ENCODE peak calls at places on chromosomes 2 and 18, in four cellular contexts. P is SK-N-SH, Q is K562, W is H1. G is an unnamed sample.

GRCh38 chr2:40364143-40364903 is 87.6 kb downstream of the SLC8A1 start:
- DNase-seq in P (no peak), Q (no peak), W (no peak), G (no peak)

GRCh38 chr2:46481541-46482193 is 2.3 kb downstream of the TMEM247 start:
- DNase-seq in Q (no peak), P (no peak), W (no peak), G (no peak)

GRCh38 chr2:232875256-232876070 is 5.4 kb downstream of the SNORC start:
- DNase-seq in W (no peak), Q (no peak), P (peak), G (no peak)

GRCh38 chr2:113117594-113118262 is 9.7 kb upstream of the IL1RN start:
- DNase-seq in P (no peak), Q (peak), W (no peak), G (no peak)

GRCh38 chr2:127515383-127515915 is 10.8 kb downstream of the IWS1 start:
- DNase-seq in Q (no peak), P (no peak), W (no peak), G (no peak)

GRCh38 chr2:157471078-157471477 is 27.2 kb upstream of the CYTIP start:
- DNase-seq in W (no peak), Q (no peak), P (no peak), G (no peak)

GRCh38 chr2:70541481-70542020 is 12.1 kb downstream of the TGFA start:
- DNase-seq in P (no peak), Q (no peak), W (no peak), G (no peak)

GRCh38 chr2:32136097-32136496 is 29.6 kb upstream of the SLC30A6 start:
- DNase-seq in P (no peak), W (no peak), Q (no peak), G (no peak)

GRCh38 chr2:127067620-127068350 is 39.2 kb downstream of the BIN1 start:
- DNase-seq in W (peak), P (peak), Q (peak), G (peak)

GRCh38 chr2:241983571-241984270 is 114.2 kb downstream of the RTP5 start:
- DNase-seq in W (no peak), Q (no peak), P (no peak), G (no peak)

GRCh38 chr2:197179744-197180498 is 130.7 kb downstream of the ANKRD44 start:
- DNase-seq in Q (no peak), P (peak), W (no peak), G (no peak)

GRCh38 chr2:232878855-232879617 is 9.0 kb downstream of the SNORC start:
- DNase-seq in P (peak), Q (no peak), W (no peak), G (no peak)

GRCh38 chr18:59556265-59556664 is 141.0 kb downstream of the CCBE1 start:
- DNase-seq in W (no peak), Q (no peak), P (peak), G (no peak)

GRCh38 chr2:215685218-215685962 is 249.5 kb upstream of the FN1 start:
- DNase-seq in P (no peak), Q (no peak), W (no peak), G (no peak)

GRCh38 chr2:152706477-152707020 is 10.7 kb downstream of the PRPF40A start:
- DNase-seq in W (no peak), Q (no peak), P (no peak), G (no peak)

GRCh38 chr18:60090170-60090569 is 190.4 kb downstream of the PMAIP1 start:
- DNase-seq in Q (no peak), P (no peak), W (no peak), G (no peak)

GRCh38 chr2:164785447-164785846 is 56.2 kb downstream of the COBLL1 start:
- DNase-seq in P (no peak), Q (no peak), W (no peak), G (no peak)

GRCh38 chr2:136255648-136256461 is 137.9 kb upstream of the CXCR4 start:
- DNase-seq in W (no peak), Q (no peak), P (no peak), G (no peak)

GRCh38 chr2:11073791-11074190 is 81.5 kb upstream of the SLC66A3 start:
- DNase-seq in Q (no peak), P (no peak), W (no peak), G (no peak)

GRCh38 chr18:48934708-48935432 is 15.9 kb downstream of the SMAD7 start:
- DNase-seq in Q (no peak), P (no peak), W (no peak), G (no peak)

GRCh38 chr18:13051950-13052349 is 60.8 kb downstream of the CEP192 start:
- DNase-seq in Q (no peak), P (no peak), W (no peak), G (no peak)

GRCh38 chr2:86468162-86469033 is 27.2 kb downstream of the KDM3A start:
- DNase-seq in W (no peak), P (no peak), Q (no peak), G (no peak)

GRCh38 chr18:2920546-2921343 is 73.9 kb downstream of the EMILIN2 start:
- DNase-seq in Q (no peak), P (no peak), W (no peak), G (no peak)

GRCh38 chr18:49859725-49860124 is 46.4 kb upstream of the ACAA2 start:
- DNase-seq in W (no peak), Q (no peak), P (no peak), G (no peak)

GRCh38 chr2:43127208-43127940 is 99.0 kb downstream of the ZFP36L2 start:
- DNase-seq in Q (peak), W (peak), P (peak), G (peak)

GRCh38 chr2:86223098-86223681 is 23.9 kb downstream of the MRPL35 start:
- DNase-seq in P (peak), W (no peak), Q (no peak), G (no peak)

GRCh38 chr18:9285604-9286003 is 49.0 kb upstream of the TWSG1 start:
- DNase-seq in W (no peak), P (no peak), Q (no peak), G (no peak)

DNA sequence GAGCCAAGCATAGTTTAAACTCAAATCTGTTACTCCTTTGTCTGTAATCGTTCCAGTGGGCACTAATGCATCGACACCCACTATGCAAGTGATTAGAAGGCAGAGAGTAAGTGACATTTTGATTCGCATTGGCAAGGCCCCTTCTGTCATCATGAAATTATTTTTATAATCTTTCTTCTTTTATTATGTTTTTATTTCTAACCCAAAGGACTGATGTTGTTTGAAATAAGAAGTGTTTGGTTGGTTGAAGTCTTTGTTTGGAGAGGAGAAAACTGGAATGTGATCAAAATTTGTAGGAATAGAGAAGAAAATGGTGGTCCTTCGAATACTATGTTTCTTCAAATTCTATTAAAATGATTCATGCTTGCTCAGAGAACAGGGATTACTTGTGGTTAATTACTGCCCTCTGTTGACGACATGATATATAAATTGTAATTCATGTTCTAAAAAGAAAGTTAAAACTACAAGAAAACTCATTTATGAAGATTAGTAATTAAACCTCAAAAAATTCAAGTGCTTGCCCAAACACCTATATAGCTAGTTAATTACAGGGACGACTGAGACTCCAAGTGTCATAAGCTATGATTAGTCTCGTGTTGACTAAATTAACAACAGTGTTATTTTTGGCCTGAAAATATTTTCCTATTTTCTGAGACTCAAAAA is 26.4 kb upstream of the TFPI start:
- DNase-seq in Q (peak), P (peak), W (no peak), G (no peak)
- TF ChIP-seq TEAD4 in Q (no peak), P (peak), W (no peak), G (no peak)

DNA sequence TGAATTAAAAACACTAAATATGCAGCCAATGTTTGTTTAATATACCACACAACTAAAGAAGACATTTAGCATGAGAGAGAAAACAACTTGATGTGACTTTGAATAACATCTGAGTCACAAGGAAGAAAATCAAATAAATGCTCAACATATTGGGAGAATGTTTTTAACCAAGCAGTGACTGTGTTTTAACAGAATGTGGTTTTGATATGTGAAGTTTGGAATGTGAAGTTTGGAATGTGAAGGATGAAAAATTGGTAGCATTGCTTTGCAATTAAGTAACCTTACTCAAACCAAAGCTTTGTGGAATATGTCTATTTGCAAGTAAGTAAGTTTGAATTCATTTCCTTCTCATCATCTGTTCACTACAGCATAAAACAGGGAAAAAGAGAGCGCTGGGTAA is 128.2 kb upstream of the DNAJC10 start:
- DNase-seq in Q (no peak), P (no peak), W (no peak), G (no peak)
- TF ChIP-seq TEAD4 in Q (no peak), P (peak), W (no peak), G (no peak)

DNA sequence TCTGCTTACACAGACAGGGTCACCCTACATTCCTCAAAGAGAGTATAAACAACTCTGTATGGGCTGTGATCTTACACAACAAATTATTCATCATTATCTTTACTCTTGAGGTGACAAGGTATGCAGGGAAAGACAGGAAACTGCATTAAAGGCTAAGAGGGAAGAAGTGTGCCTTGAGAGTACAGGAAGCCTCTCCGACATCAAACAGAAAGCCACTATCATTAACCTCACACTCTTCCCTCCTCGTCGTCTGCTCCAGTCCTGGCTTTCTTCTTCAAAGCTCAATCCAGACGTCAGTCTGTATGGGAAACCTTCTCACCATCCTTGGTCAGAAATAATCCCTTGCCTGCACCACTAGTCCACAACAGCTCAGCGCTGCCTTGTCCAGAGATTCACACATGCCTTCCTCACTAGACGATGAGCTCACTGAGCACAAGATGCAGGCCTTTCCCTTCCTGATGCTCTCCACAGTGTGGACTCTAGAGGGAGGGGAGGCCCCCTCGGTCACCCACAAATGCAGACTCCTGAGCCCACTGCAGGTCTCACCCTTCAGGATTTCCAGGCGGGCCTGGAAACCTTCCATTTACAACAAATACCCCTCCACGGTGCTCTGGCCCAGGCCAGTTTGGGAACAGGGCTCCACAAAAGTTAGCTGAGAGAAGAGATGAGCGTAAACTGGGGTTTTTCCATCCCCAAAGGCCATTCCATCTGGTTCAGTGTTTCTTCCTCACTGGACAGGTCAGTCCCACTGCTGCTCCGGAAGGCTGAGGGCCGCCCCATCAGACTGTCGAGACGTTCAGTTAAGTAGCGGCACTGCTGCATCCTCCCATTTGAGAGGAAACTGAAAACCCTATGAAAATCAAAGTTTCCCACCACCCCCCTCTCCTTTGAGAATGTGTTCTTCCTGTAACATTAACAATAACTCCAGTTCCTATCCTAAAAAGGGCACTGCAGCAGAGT is 55.9 kb downstream of the UXS1 start:
- DNase-seq in P (no peak), W (no peak), Q (no peak), G (no peak)
- TF ChIP-seq TEAD4 in P (no peak), W (no peak), Q (no peak), G (no peak)

GRCh38 chr2:189210250-189211075 is 30.9 kb upstream of the COL5A2 start:
- DNase-seq in W (no peak), P (no peak), Q (peak), G (no peak)
- TF ChIP-seq TEAD4 in W (no peak), P (peak), Q (no peak), G (no peak)

GRCh38 chr2:9968940-9969497 is 17.5 kb downstream of the GRHL1 start:
- DNase-seq in P (no peak), W (no peak), Q (no peak), G (no peak)
- TF ChIP-seq TEAD4 in P (no peak), W (no peak), Q (no peak), G (no peak)

DNA sequence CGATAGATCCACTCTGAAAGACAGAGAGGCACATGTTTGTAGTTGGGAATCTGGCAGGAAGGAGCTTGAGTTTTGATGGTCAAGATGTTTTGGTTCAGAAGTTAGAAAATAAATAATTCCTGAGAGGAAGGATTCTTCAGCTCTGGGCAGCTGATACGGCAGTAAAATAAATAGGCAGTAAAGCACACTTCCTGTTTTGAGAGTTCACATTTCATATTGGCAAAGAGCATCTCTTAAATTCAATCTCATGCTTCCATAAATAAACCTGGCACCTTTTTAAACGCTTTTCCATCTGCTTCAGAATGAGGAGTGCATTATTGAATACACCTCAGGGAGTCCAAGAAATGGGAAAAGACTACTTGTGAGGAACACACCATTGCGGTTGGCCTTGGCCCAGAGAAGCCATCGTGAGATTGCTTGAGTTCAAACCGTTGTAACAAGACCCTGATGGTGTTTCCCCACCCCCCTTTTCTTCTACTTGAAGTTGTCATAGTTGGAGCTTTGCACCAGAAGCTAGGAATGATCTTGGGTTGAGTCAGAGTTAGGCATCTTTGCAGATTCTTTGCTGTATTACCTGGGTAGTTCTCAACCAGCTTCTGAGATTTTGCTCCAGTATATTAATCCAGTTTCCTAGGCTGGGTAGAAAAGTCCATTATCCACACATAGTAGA is 123.9 kb downstream of the RDH14 start:
- DNase-seq in P (no peak), W (no peak), Q (no peak), G (no peak)
- TF ChIP-seq TEAD4 in P (no peak), W (no peak), Q (no peak), G (no peak)

DNA sequence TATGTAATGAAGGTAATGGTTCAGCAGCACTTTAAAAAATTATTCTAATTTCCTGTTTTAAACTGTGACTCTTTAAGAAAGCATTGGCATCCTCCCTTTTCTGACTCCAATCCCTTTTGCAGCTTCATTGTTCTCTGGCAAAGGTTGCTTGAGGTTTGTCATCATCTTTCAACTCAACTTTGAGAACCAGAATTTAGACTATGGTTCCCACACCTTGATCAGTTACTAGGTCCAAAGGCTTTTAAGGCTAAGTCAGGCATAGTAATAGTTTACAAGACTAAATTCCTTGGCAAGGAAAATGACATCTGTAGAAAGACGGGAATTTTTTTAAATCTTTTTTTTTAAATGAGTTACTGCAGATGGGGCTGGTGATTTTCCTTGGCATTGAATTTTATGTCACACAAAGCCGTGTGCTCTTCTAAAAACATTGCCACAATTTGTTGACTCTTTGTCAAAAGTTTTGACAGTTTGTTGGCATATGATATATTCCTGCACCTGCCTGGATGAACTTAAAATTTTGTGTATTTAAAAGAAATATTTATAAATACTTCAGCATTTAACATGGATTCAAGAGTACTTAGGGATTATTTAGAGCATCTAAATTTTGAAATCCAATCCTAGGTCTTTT is 451.0 kb downstream of the MEIS1 start:
- DNase-seq in W (no peak), P (no peak), Q (no peak), G (no peak)
- TF ChIP-seq TEAD4 in W (no peak), P (no peak), Q (no peak), G (no peak)